ENCODE peak calls at places on chromosome 5, in six cellular contexts. P is H9; X is stomach; U is stimulated activated CD8-positive, alpha-beta memory T cell treated with anti-CD3 and anti-CD28 coated beads, Interleukin-15, amount 100 ng/mL, for 1 hour; F is astrocyte of the spinal cord; A is CD8-positive, alpha-beta T cell. W is an unnamed sample.

GRCh38 chr5:178460598-178461425 is 129.4 kb downstream of the COL23A1 start:
- DNase-seq in X (peak), P (peak), F (peak), U (peak), A (peak), W (peak)

GRCh38 chr5:86442036-86442435 is 175.7 kb upstream of the COX7C start:
- DNase-seq in U (no peak), X (no peak), A (no peak), F (no peak), P (no peak), W (no peak)

GRCh38 chr5:97541864-97542263 is 358.8 kb upstream of the RIOK2 start:
- DNase-seq in P (no peak), F (no peak), X (no peak), U (no peak), A (no peak), W (no peak)

GRCh38 chr5:67770431-67771025 is 445.0 kb upstream of the PIK3R1 start:
- DNase-seq in U (no peak), F (no peak), P (no peak), A (no peak), X (no peak), W (no peak)

GRCh38 chr5:133198511-133198910 is 146.7 kb downstream of the HSPA4 start:
- DNase-seq in A (no peak), X (no peak), U (no peak), F (no peak), P (no peak), W (no peak)

GRCh38 chr5:7747728-7748127 is 103.2 kb downstream of the CFAP90 start:
- DNase-seq in A (no peak), F (no peak), X (peak), P (no peak), U (no peak), W (no peak)

GRCh38 chr5:84274585-84275468 is 109.9 kb downstream of the EDIL3 start:
- DNase-seq in P (no peak), U (no peak), A (no peak), F (peak), X (peak), W (peak)

GRCh38 chr5:14742427-14743010 is 78.0 kb downstream of the OTULIN start:
- DNase-seq in X (no peak), P (no peak), F (no peak), U (no peak), A (no peak), W (no peak)

GRCh38 chr5:119476341-119476740 is 24.0 kb downstream of the HSD17B4 start:
- DNase-seq in F (no peak), U (no peak), A (no peak), P (no peak), X (no peak), W (no peak)

GRCh38 chr5:145867806-145868205 is 5.0 kb downstream of the GRXCR2 start:
- DNase-seq in A (no peak), X (no peak), F (no peak), U (no peak), P (no peak), W (no peak)

GRCh38 chr5:176677209-176677931 is 30.1 kb downstream of the TSPAN17 start:
- DNase-seq in X (no peak), F (no peak), P (no peak), U (no peak), A (no peak), W (no peak)

GRCh38 chr5:180593446-180594206 is 2.3 kb upstream of the SCGB3A1 start:
- DNase-seq in U (no peak), A (no peak), P (no peak), F (no peak), X (peak), W (no peak)

GRCh38 chr5:172569862-172570558 is 71.1 kb upstream of the NEURL1B start:
- DNase-seq in U (no peak), P (peak), A (no peak), X (no peak), F (no peak), W (no peak)

GRCh38 chr5:37839441-37840035 is 303 bp downstream of the GDNF start:
- DNase-seq in U (no peak), X (no peak), F (no peak), P (no peak), A (no peak), W (peak)

GRCh38 chr5:111280282-111280901 is 56.2 kb downstream of the CAMK4 start:
- DNase-seq in U (no peak), A (no peak), P (no peak), X (no peak), F (no peak), W (no peak)

GRCh38 chr5:56757077-56757476 is 58.3 kb upstream of the MAP3K1 start:
- DNase-seq in P (no peak), F (no peak), X (peak), U (no peak), A (no peak), W (no peak)

GRCh38 chr5:6193315-6193714 is 185.0 kb downstream of the MED10 start:
- DNase-seq in U (no peak), X (no peak), A (no peak), F (no peak), P (no peak), W (no peak)

GRCh38 chr5:66143473-66144073 is 527 bp upstream of the SREK1 start:
- DNase-seq in X (no peak), A (no peak), U (no peak), P (no peak), F (no peak), W (no peak)

GRCh38 chr5:146342882-146343865 is 4.5 kb downstream of the POU4F3 start:
- DNase-seq in A (no peak), P (peak), U (no peak), F (no peak), X (no peak), W (no peak)

GRCh38 chr5:89397096-89397495 is 514.1 kb upstream of the MEF2C start:
- DNase-seq in X (no peak), P (no peak), U (no peak), F (no peak), A (no peak), W (peak)

W was measured in LHCN-M2.